ENCODE peak calls at places on chromosome 16, in nine cellular contexts. One of them, this sample, is unnamed.
A peak's percentile ranks its signal among the peaks of the same experiment; 100 is the strongest.

GRCh38 chr16:8868272-8869211 is at the start of gene CARHSP1:
- DNase-seq in NCI-H510A treated with DMSO at 0.1 percent for 48 hours: peak; percentile 73
- DNase-seq in effector memory CD8-positive, alpha-beta T cell: peak; percentile 71
- DNase-seq in body of pancreas: peak; percentile 89
- DNase-seq in NCI-H446 treated with DMSO at 0.1 percent for 48 hours: peak; percentile 86
- DNase-seq in activated T-cell treated with anti-CD3 and anti-CD28 coated beads for 48 hours: peak; percentile 77
- DNase-seq in activated CD8-positive, alpha-beta T cell treated with anti-CD3 and anti-CD28 coated beads, Interleukin-2, amount 10 ng/mL, durations not matched to agents 7 days and 5 days: peak; percentile 91
- DNase-seq in cardiac muscle cell: peak; percentile 95
- DNase-seq in NCI-H69: peak; percentile 99
- DNase-seq in this sample: peak; percentile 94

GRCh38 chr16:78092755-78093154 is 6.7 kb upstream of the WWOX start:
- DNase-seq in NCI-H510A treated with DMSO at 0.1 percent for 48 hours: no peak
- DNase-seq in effector memory CD8-positive, alpha-beta T cell: no peak
- DNase-seq in body of pancreas: no peak
- DNase-seq in NCI-H446 treated with DMSO at 0.1 percent for 48 hours: no peak
- DNase-seq in activated T-cell treated with anti-CD3 and anti-CD28 coated beads for 48 hours: no peak
- DNase-seq in activated CD8-positive, alpha-beta T cell treated with anti-CD3 and anti-CD28 coated beads, Interleukin-2, amount 10 ng/mL, durations not matched to agents 7 days and 5 days: no peak
- DNase-seq in cardiac muscle cell: no peak
- DNase-seq in NCI-H69: no peak
- DNase-seq in this sample: no peak

GRCh38 chr16:15650698-15651161 is 685 bp downstream of the NDE1 start:
- DNase-seq in NCI-H510A treated with DMSO at 0.1 percent for 48 hours: peak; percentile 45
- DNase-seq in effector memory CD8-positive, alpha-beta T cell: peak; percentile 46
- DNase-seq in body of pancreas: no peak
- DNase-seq in NCI-H446 treated with DMSO at 0.1 percent for 48 hours: no peak
- DNase-seq in activated T-cell treated with anti-CD3 and anti-CD28 coated beads for 48 hours: no peak
- DNase-seq in activated CD8-positive, alpha-beta T cell treated with anti-CD3 and anti-CD28 coated beads, Interleukin-2, amount 10 ng/mL, durations not matched to agents 7 days and 5 days: peak; percentile 57
- DNase-seq in cardiac muscle cell: peak; percentile 18
- DNase-seq in NCI-H69: peak; percentile 48
- DNase-seq in this sample: peak; percentile 27

GRCh38 chr16:728131-728889 is 1.4 kb downstream of the HAGHL start:
- DNase-seq in NCI-H510A treated with DMSO at 0.1 percent for 48 hours: peak; percentile 33
- DNase-seq in effector memory CD8-positive, alpha-beta T cell: peak; percentile 80
- DNase-seq in body of pancreas: peak; percentile 53
- DNase-seq in NCI-H446 treated with DMSO at 0.1 percent for 48 hours: no peak
- DNase-seq in activated T-cell treated with anti-CD3 and anti-CD28 coated beads for 48 hours: peak; percentile 66
- DNase-seq in activated CD8-positive, alpha-beta T cell treated with anti-CD3 and anti-CD28 coated beads, Interleukin-2, amount 10 ng/mL, durations not matched to agents 7 days and 5 days: peak; percentile 72
- DNase-seq in cardiac muscle cell: peak; percentile 82
- DNase-seq in NCI-H69: peak; percentile 97
- DNase-seq in this sample: peak; percentile 70

GRCh38 chr16:1546430-1546829 is 13.0 kb downstream of the TMEM204 start:
- DNase-seq in NCI-H510A treated with DMSO at 0.1 percent for 48 hours: no peak
- DNase-seq in effector memory CD8-positive, alpha-beta T cell: no peak
- DNase-seq in body of pancreas: peak; percentile 6
- DNase-seq in NCI-H446 treated with DMSO at 0.1 percent for 48 hours: no peak
- DNase-seq in activated T-cell treated with anti-CD3 and anti-CD28 coated beads for 48 hours: no peak
- DNase-seq in activated CD8-positive, alpha-beta T cell treated with anti-CD3 and anti-CD28 coated beads, Interleukin-2, amount 10 ng/mL, durations not matched to agents 7 days and 5 days: no peak
- DNase-seq in cardiac muscle cell: no peak
- DNase-seq in NCI-H69: no peak
- DNase-seq in this sample: no peak

GRCh38 chr16:30948087-30948955 is 547 bp upstream of the ORAI3 start:
- DNase-seq in NCI-H510A treated with DMSO at 0.1 percent for 48 hours: no peak
- DNase-seq in effector memory CD8-positive, alpha-beta T cell: no peak
- DNase-seq in body of pancreas: peak; percentile 93
- DNase-seq in NCI-H446 treated with DMSO at 0.1 percent for 48 hours: no peak
- DNase-seq in activated T-cell treated with anti-CD3 and anti-CD28 coated beads for 48 hours: no peak
- DNase-seq in activated CD8-positive, alpha-beta T cell treated with anti-CD3 and anti-CD28 coated beads, Interleukin-2, amount 10 ng/mL, durations not matched to agents 7 days and 5 days: no peak
- DNase-seq in cardiac muscle cell: peak; percentile 99
- DNase-seq in NCI-H69: peak; percentile 74
- DNase-seq in this sample: peak; percentile 52

GRCh38 chr16:69064164-69064563 is 41.3 kb upstream of the HAS3 start:
- DNase-seq in NCI-H510A treated with DMSO at 0.1 percent for 48 hours: no peak
- DNase-seq in effector memory CD8-positive, alpha-beta T cell: no peak
- DNase-seq in body of pancreas: no peak
- DNase-seq in NCI-H446 treated with DMSO at 0.1 percent for 48 hours: no peak
- DNase-seq in activated T-cell treated with anti-CD3 and anti-CD28 coated beads for 48 hours: no peak
- DNase-seq in activated CD8-positive, alpha-beta T cell treated with anti-CD3 and anti-CD28 coated beads, Interleukin-2, amount 10 ng/mL, durations not matched to agents 7 days and 5 days: no peak
- DNase-seq in cardiac muscle cell: no peak
- DNase-seq in NCI-H69: peak; percentile 6
- DNase-seq in this sample: no peak

GRCh38 chr16:53714080-53715050 is 10.4 kb downstream of the FTO start:
- DNase-seq in NCI-H510A treated with DMSO at 0.1 percent for 48 hours: no peak
- DNase-seq in effector memory CD8-positive, alpha-beta T cell: no peak
- DNase-seq in body of pancreas: no peak
- DNase-seq in NCI-H446 treated with DMSO at 0.1 percent for 48 hours: peak; percentile 52
- DNase-seq in activated T-cell treated with anti-CD3 and anti-CD28 coated beads for 48 hours: no peak
- DNase-seq in activated CD8-positive, alpha-beta T cell treated with anti-CD3 and anti-CD28 coated beads, Interleukin-2, amount 10 ng/mL, durations not matched to agents 7 days and 5 days: no peak
- DNase-seq in cardiac muscle cell: peak; percentile 42
- DNase-seq in NCI-H69: peak; percentile 93
- DNase-seq in this sample: no peak

GRCh38 chr16:89198417-89199240 is 1.7 kb downstream of the SLC22A31 start:
- DNase-seq in NCI-H510A treated with DMSO at 0.1 percent for 48 hours: no peak
- DNase-seq in effector memory CD8-positive, alpha-beta T cell: no peak
- DNase-seq in body of pancreas: no peak
- DNase-seq in NCI-H446 treated with DMSO at 0.1 percent for 48 hours: no peak
- DNase-seq in activated T-cell treated with anti-CD3 and anti-CD28 coated beads for 48 hours: no peak
- DNase-seq in activated CD8-positive, alpha-beta T cell treated with anti-CD3 and anti-CD28 coated beads, Interleukin-2, amount 10 ng/mL, durations not matched to agents 7 days and 5 days: no peak
- DNase-seq in cardiac muscle cell: no peak
- DNase-seq in NCI-H69: no peak
- DNase-seq in this sample: no peak

This sample was measured in KBM-7.